ENCODE peak calls at places on chromosomes 6 and 20, in nine cellular contexts. N is IMR-90; I is WERI-Rb-1; W is fibroblast of lung; R is stomach; P is esophagus muscularis mucosa; H is small intestine; X is body of pancreas; V is CD4-positive, CD25-positive, alpha-beta regulatory T cell. T is an unnamed sample.

GRCh38 chr20:24910461-24910860 is 38.6 kb upstream of the CST7 start:
- DNase-seq in N (no peak), I (no peak), W (no peak), R (no peak), P (peak; percentile 90), H (no peak), X (no peak), V (no peak), T (no peak)

GRCh38 chr6:43948527-43949450 is 178.5 kb downstream of the MRPL14 start:
- DNase-seq in N (peak; percentile 55), I (peak; percentile 2), W (peak; percentile 32), R (no peak), P (no peak), H (no peak), X (no peak), V (no peak), T (peak; percentile 53)

GRCh38 chr6:39468385-39468784 is 145.9 kb upstream of the KCNK16 start:
- DNase-seq in N (no peak), I (no peak), W (no peak), R (no peak), P (no peak), H (no peak), X (no peak), V (no peak), T (no peak)

GRCh38 chr20:38426006-38426405 is 9.1 kb downstream of the SNHG17 start:
- DNase-seq in N (peak; percentile 95), I (no peak), W (peak; percentile 87), R (no peak), P (no peak), H (no peak), X (no peak), V (no peak), T (peak; percentile 84)

GRCh38 chr6:111980168-111980567 is 73.7 kb upstream of the CCN6 start:
- DNase-seq in N (peak; percentile 73), I (no peak), W (peak; percentile 72), R (no peak), P (peak; percentile 90), H (no peak), X (no peak), V (no peak), T (no peak)

GRCh38 chr20:49976542-49976941 is 6.2 kb upstream of the SNAI1 start:
- DNase-seq in N (peak; percentile 75), I (no peak), W (no peak), R (no peak), P (no peak), H (peak; percentile 50), X (no peak), V (no peak), T (no peak)

GRCh38 chr6:28710466-28711191 is 184.9 kb downstream of the GPX5 start:
- DNase-seq in N (peak; percentile 58), I (no peak), W (peak; percentile 15), R (no peak), P (peak; percentile 70), H (no peak), X (no peak), V (no peak), T (peak; percentile 30)

GRCh38 chr6:1136415-1136774 is 175.5 kb upstream of the FOXQ1 start:
- DNase-seq in N (peak; percentile 86), I (peak; percentile 81), W (peak; percentile 88), R (no peak), P (peak; percentile 91), H (no peak), X (no peak), V (no peak), T (no peak)

GRCh38 chr20:878511-879307 is 37.4 kb downstream of the ANGPT4 start:
- DNase-seq in N (peak; percentile 20), I (no peak), W (peak; percentile 29), R (no peak), P (no peak), H (no peak), X (no peak), V (no peak), T (peak; percentile 63)

GRCh38 chr6:21354805-21355238 is 238.7 kb upstream of the SOX4 start:
- DNase-seq in N (no peak), I (peak; percentile 7), W (no peak), R (no peak), P (no peak), H (peak; percentile 33), X (no peak), V (no peak), T (no peak)

GRCh38 chr6:24520929-24521546 is 26.3 kb downstream of the ALDH5A1 start:
- DNase-seq in N (peak; percentile 19), I (peak; percentile 85), W (peak; percentile 18), R (peak; percentile 56), P (no peak), H (peak; percentile 47), X (peak; percentile 40), V (no peak), T (peak; percentile 71)

GRCh38 chr6:122998403-122998965 is 2.4 kb downstream of the CLVS2 start:
- DNase-seq in N (no peak), I (no peak), W (no peak), R (no peak), P (no peak), H (no peak), X (no peak), V (no peak), T (no peak)

GRCh38 chr20:6780414-6780813 is 12.9 kb downstream of the BMP2 start:
- DNase-seq in N (no peak), I (no peak), W (no peak), R (no peak), P (no peak), H (peak; percentile 25), X (peak; percentile 17), V (no peak), T (no peak)

GRCh38 chr6:70133246-70133645 is 169.6 kb downstream of the COL9A1 start:
- DNase-seq in N (no peak), I (no peak), W (no peak), R (no peak), P (no peak), H (no peak), X (no peak), V (no peak), T (no peak)

GRCh38 chr6:82680192-82680591 is 316.6 kb downstream of the TPBG start:
- DNase-seq in N (no peak), I (no peak), W (no peak), R (no peak), P (no peak), H (no peak), X (no peak), V (no peak), T (no peak)

GRCh38 chr6:11023032-11023431 is 21.1 kb downstream of the ELOVL2 start:
- DNase-seq in N (no peak), I (no peak), W (no peak), R (no peak), P (no peak), H (no peak), X (no peak), V (no peak), T (no peak)

GRCh38 chr6:44084231-44085014 is 42.8 kb downstream of the MRPL14 start:
- DNase-seq in N (peak; percentile 75), I (no peak), W (peak; percentile 76), R (no peak), P (no peak), H (no peak), X (no peak), V (no peak), T (peak; percentile 65)

DNA sequence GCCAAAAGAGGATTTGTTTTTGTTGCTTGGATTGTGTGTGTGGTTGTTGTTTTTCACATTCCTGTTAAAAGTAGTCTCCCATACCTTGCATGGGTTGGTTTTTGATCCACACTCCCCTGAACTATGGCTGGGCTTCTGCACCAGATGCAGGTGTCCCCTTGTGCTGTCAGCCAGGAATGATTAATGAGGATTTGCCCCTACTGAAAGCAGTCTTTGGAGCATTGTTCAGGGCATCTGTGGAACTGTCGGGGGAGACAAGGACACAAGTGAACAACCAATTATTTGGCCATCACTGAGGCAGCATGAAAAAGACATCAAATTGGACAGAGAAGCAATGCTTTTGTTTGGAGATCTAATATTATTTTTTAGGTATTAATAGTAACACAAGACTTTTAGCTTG is 373.2 kb upstream of the MMS22L start:
- DNase-seq in N (no peak), I (peak; percentile 69), W (no peak), R (no peak), P (no peak), H (no peak), X (no peak), V (no peak), T (no peak)
- H3K4me3 ChIP-seq in N (no peak overlapping the region), I (no peak overlapping the region), W (no peak overlapping the region), R (no peak overlapping the region), P (no peak overlapping the region), H (no peak overlapping the region), X (no peak overlapping the region), V (no peak overlapping the region), T (no peak overlapping the region)

GRCh38 chr20:57079016-57080005 is 187.1 kb downstream of the BMP7 start:
- DNase-seq in N (no peak), I (no peak), W (no peak), R (no peak), P (no peak), H (no peak), X (no peak), V (no peak), T (no peak)
- H3K9me3 ChIP-seq in N (peaks cover 19% of the 10 kb centered on the region), I (peaks cover 11% of the 10 kb centered on the region), W (peaks cover 2% of the 10 kb centered on the region), R (no peaks in the 10 kb centered on the region), P (peaks cover 24% of the 10 kb centered on the region), H (no peaks in the 10 kb centered on the region), X (peaks cover 19% of the 10 kb centered on the region), V (peaks cover 20% of the 10 kb centered on the region), T (peaks cover 30% of the 10 kb centered on the region)

DNA sequence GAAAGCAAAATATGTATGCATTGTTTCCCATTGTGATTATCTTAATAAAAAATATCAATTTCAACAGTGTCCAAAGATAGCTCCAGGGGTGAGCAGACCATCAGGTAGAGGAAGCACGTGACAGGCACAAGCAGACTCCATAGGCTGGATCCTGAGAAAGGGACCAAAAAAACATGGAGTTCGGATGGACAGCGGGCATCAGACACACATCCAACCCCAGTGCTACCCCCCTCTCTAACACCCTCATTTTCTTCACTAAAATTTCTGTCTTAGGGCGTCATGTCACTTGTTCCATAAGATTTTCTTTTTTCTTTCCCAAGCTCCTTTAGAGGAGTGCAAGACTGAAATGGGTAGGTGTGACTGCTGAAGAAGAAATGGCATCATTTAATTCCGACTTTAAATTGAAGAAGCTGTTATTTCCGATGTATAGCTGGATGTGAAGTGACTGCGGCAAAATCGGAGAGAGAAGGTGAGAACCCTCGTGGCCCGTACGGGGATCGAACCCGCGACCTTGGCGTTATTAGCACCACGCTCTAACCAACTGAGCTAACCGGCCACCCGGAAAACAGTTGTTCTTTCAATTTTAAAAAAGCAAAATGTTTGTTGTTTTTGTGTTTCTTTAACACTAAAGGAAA is 10.3 kb upstream of the PRSS16 start:
- DNase-seq in N (peak; percentile 77), I (no peak), W (peak; percentile 43), R (no peak), P (no peak), H (no peak), X (no peak), V (no peak), T (peak; percentile 66)
- H3K4me3 ChIP-seq in N (no peak overlapping the region), I (no peak overlapping the region), W (no peak overlapping the region), R (no peak overlapping the region), P (no peak overlapping the region), H (no peak overlapping the region), X (no peak overlapping the region), V (no peak overlapping the region), T (peak overlapping the region; percentile 79)

GRCh38 chr6:131096786-131097185 is 33.7 kb upstream of the EPB41L2 start:
- DNase-seq in N (no peak), I (no peak), W (no peak), R (no peak), P (no peak), H (no peak), X (no peak), V (no peak), T (no peak)
- H3K9me3 ChIP-seq in N (peaks cover 7% of the 10 kb centered on the region), I (no peaks in the 10 kb centered on the region), W (no peaks in the 10 kb centered on the region), R (no peaks in the 10 kb centered on the region), P (peaks cover 15% of the 10 kb centered on the region), H (no peaks in the 10 kb centered on the region), X (no peaks in the 10 kb centered on the region), V (peaks cover 3% of the 10 kb centered on the region), T (peaks cover 13% of the 10 kb centered on the region)

T was measured in adipocyte.